ENCODE peak calls at places on chromosomes 12 and 14, in six cellular contexts. One of them, this sample, is unnamed.
A peak's percentile ranks its signal among the peaks of the same experiment; 100 is the strongest.

GRCh38 chr12:25054783-25055144 is 105.9 kb upstream of the BCAT1 start:
- DNase-seq in mesendoderm: no peak
- DNase-seq in IMR-90: peak; percentile 66
- DNase-seq in neuronal stem cell: no peak
- DNase-seq in H9: no peak
- DNase-seq in H1: no peak
- DNase-seq in this sample: no peak

GRCh38 chr14:94115068-94115591 is 4.6 kb downstream of the IFI27 start:
- DNase-seq in H1: no peak
- DNase-seq in mesendoderm: no peak
- DNase-seq in H9: no peak
- DNase-seq in neuronal stem cell: no peak
- DNase-seq in IMR-90: no peak
- DNase-seq in this sample: no peak

GRCh38 chr12:28872654-28873268 is 276.3 kb upstream of the FAR2 start:
- DNase-seq in H9: peak; percentile 83
- DNase-seq in IMR-90: peak; percentile 67
- DNase-seq in mesendoderm: peak; percentile 75
- DNase-seq in H1: peak; percentile 77
- DNase-seq in neuronal stem cell: peak; percentile 21
- DNase-seq in this sample: peak; percentile 43

GRCh38 chr14:99063620-99064225 is 208.3 kb downstream of the BCL11B start:
- DNase-seq in H1: peak; percentile 37
- DNase-seq in neuronal stem cell: no peak
- DNase-seq in IMR-90: no peak
- DNase-seq in H9: peak; percentile 8
- DNase-seq in mesendoderm: no peak
- DNase-seq in this sample: no peak

GRCh38 chr14:95915326-95915725 is 38.7 kb downstream of the TUNAR start:
- DNase-seq in neuronal stem cell: no peak
- DNase-seq in mesendoderm: peak; percentile 92
- DNase-seq in H1: peak; percentile 64
- DNase-seq in H9: peak; percentile 79
- DNase-seq in IMR-90: no peak
- DNase-seq in this sample: no peak

GRCh38 chr14:33733310-33733709 is 217.6 kb downstream of the EGLN3 start:
- DNase-seq in mesendoderm: no peak
- DNase-seq in IMR-90: no peak
- DNase-seq in neuronal stem cell: no peak
- DNase-seq in H9: no peak
- DNase-seq in H1: no peak
- DNase-seq in this sample: no peak

GRCh38 chr12:534216-534615 is 74.5 kb downstream of the B4GALNT3 start:
- DNase-seq in IMR-90: no peak
- DNase-seq in neuronal stem cell: no peak
- DNase-seq in mesendoderm: no peak
- DNase-seq in H9: no peak
- DNase-seq in H1: no peak
- DNase-seq in this sample: no peak

GRCh38 chr14:70011098-70011497 is 131.9 kb downstream of the SMOC1 start:
- DNase-seq in IMR-90: no peak
- DNase-seq in H9: no peak
- DNase-seq in neuronal stem cell: no peak
- DNase-seq in H1: no peak
- DNase-seq in mesendoderm: no peak
- DNase-seq in this sample: no peak

GRCh38 chr12:47080725-47081502 is 1.2 kb upstream of the AMIGO2 start:
- DNase-seq in mesendoderm: peak; percentile 66
- DNase-seq in IMR-90: peak; percentile 50
- DNase-seq in H9: no peak
- DNase-seq in neuronal stem cell: no peak
- DNase-seq in H1: no peak
- DNase-seq in this sample: peak; percentile 79

GRCh38 chr12:45713108-45713507 is 16.4 kb upstream of the ARID2 start:
- DNase-seq in mesendoderm: no peak
- DNase-seq in IMR-90: peak; percentile 51
- DNase-seq in H1: no peak
- DNase-seq in neuronal stem cell: no peak
- DNase-seq in H9: no peak
- DNase-seq in this sample: peak; percentile 18

GRCh38 chr12:27940756-27941402 is 31.7 kb downstream of the PTHLH start:
- DNase-seq in mesendoderm: peak; percentile 82
- DNase-seq in H9: peak; percentile 79
- DNase-seq in neuronal stem cell: peak; percentile 58
- DNase-seq in H1: peak; percentile 79
- DNase-seq in IMR-90: peak; percentile 82
- DNase-seq in this sample: peak; percentile 76

GRCh38 chr12:124829708-124830304 is 33.9 kb downstream of the SCARB1 start:
- DNase-seq in mesendoderm: no peak
- DNase-seq in neuronal stem cell: no peak
- DNase-seq in H9: no peak
- DNase-seq in H1: no peak
- DNase-seq in IMR-90: no peak
- DNase-seq in this sample: no peak

GRCh38 chr12:66066071-66066928 is 64.2 kb downstream of the LLPH start:
- DNase-seq in IMR-90: peak; percentile 76
- DNase-seq in H9: no peak
- DNase-seq in mesendoderm: peak; percentile 18
- DNase-seq in H1: no peak
- DNase-seq in neuronal stem cell: no peak
- DNase-seq in this sample: peak; percentile 69

GRCh38 chr12:129150721-129151120 is 297.4 kb downstream of the GLT1D1 start:
- DNase-seq in mesendoderm: no peak
- DNase-seq in H1: no peak
- DNase-seq in neuronal stem cell: no peak
- DNase-seq in IMR-90: no peak
- DNase-seq in H9: no peak
- DNase-seq in this sample: no peak

GRCh38 chr12:101474248-101474647 is 888 bp upstream of the SPIC start:
- DNase-seq in H1: no peak
- DNase-seq in H9: no peak
- DNase-seq in IMR-90: no peak
- DNase-seq in neuronal stem cell: no peak
- DNase-seq in mesendoderm: no peak
- DNase-seq in this sample: no peak

GRCh38 chr12:127761880-127762279 is 505.1 kb upstream of the TMEM132C start:
- DNase-seq in IMR-90: no peak
- DNase-seq in H1: no peak
- DNase-seq in neuronal stem cell: no peak
- DNase-seq in mesendoderm: no peak
- DNase-seq in H9: no peak
- DNase-seq in this sample: no peak

GRCh38 chr14:37610945-37611523 is 15.6 kb downstream of the TTC6 start:
- DNase-seq in H1: no peak
- DNase-seq in H9: no peak
- DNase-seq in neuronal stem cell: no peak
- DNase-seq in IMR-90: no peak
- DNase-seq in mesendoderm: no peak
- DNase-seq in this sample: no peak

GRCh38 chr12:132430838-132431826 is 58.8 kb upstream of the FBRSL1 start:
- DNase-seq in neuronal stem cell: no peak
- DNase-seq in H9: no peak
- DNase-seq in H1: no peak
- DNase-seq in mesendoderm: peak; percentile 12
- DNase-seq in IMR-90: no peak
- DNase-seq in this sample: no peak

GRCh38 chr12:124428136-124428791 is 133.4 kb downstream of the RFLNA start:
- DNase-seq in H9: no peak
- DNase-seq in IMR-90: peak; percentile 86
- DNase-seq in mesendoderm: no peak
- DNase-seq in neuronal stem cell: no peak
- DNase-seq in H1: no peak
- DNase-seq in this sample: peak; percentile 97

GRCh38 chr14:91509083-91509877 is 830 bp downstream of the PPP4R3A start:
- DNase-seq in mesendoderm: peak; percentile 46
- DNase-seq in H9: peak; percentile 37
- DNase-seq in IMR-90: no peak
- DNase-seq in H1: peak; percentile 64
- DNase-seq in neuronal stem cell: no peak
- DNase-seq in this sample: no peak

GRCh38 chr14:91509878-91510170 is 286 bp downstream of the PPP4R3A start:
- DNase-seq in H9: no peak
- DNase-seq in mesendoderm: no peak
- DNase-seq in neuronal stem cell: no peak
- DNase-seq in H1: no peak
- DNase-seq in IMR-90: no peak
- DNase-seq in this sample: no peak

GRCh38 chr14:91503000-91503504 is 7.1 kb downstream of the PPP4R3A start:
- DNase-seq in H1: no peak
- DNase-seq in mesendoderm: no peak
- DNase-seq in neuronal stem cell: no peak
- DNase-seq in IMR-90: no peak
- DNase-seq in H9: no peak
- DNase-seq in this sample: no peak

GRCh38 chr14:91508105-91508504 is 2.0 kb downstream of the PPP4R3A start:
- DNase-seq in neuronal stem cell: no peak
- DNase-seq in H1: no peak
- DNase-seq in IMR-90: no peak
- DNase-seq in mesendoderm: no peak
- DNase-seq in H9: no peak
- DNase-seq in this sample: no peak

DNA sequence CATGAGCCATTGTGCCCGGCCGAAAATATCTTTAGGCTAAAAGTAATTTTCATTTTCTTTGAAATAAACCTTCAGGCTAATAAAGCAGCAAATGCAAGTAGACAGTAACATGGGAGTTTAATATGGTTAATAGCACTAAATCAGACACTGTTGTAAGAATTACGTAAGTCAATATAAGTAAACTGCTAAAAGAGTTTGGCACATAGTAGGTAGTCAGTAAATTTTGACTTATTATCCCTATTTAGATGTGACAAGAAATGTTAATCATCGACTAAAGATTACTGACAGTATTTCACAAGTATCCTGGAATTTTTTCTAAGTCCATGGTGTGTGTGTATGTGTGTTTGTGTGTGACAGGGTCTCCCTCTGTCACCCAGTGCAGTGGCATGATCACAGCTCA is 3.9 kb downstream of the PPP4R3A start:
- DNase-seq in H9: no peak
- DNase-seq in IMR-90: no peak
- DNase-seq in H1: no peak
- DNase-seq in mesendoderm: no peak
- DNase-seq in neuronal stem cell: no peak
- DNase-seq in this sample: no peak
- H3K23ac ChIP-seq in H9: no peak overlapping the region
- H3K23ac ChIP-seq in IMR-90: no peak overlapping the region
- H3K23ac ChIP-seq in H1: no peak overlapping the region
- H3K23ac ChIP-seq in mesendoderm: no peak overlapping the region
- H3K23ac ChIP-seq in neuronal stem cell: no peak overlapping the region
- H3K23ac ChIP-seq in this sample: no peak overlapping the region

GRCh38 chr12:108562348-108563134 is at the start of gene ISCU:
- DNase-seq in H9: peak; percentile 99
- DNase-seq in H1: peak; percentile 100
- DNase-seq in neuronal stem cell: peak; percentile 99
- DNase-seq in IMR-90: peak; percentile 95
- DNase-seq in mesendoderm: peak; percentile 99
- DNase-seq in this sample: peak; percentile 96

GRCh38 chr12:108561852-108562347 is 496 bp upstream of the ISCU start:
- DNase-seq in IMR-90: no peak
- DNase-seq in mesendoderm: peak; percentile 62
- DNase-seq in neuronal stem cell: no peak
- DNase-seq in H1: no peak
- DNase-seq in H9: no peak
- DNase-seq in this sample: no peak

GRCh38 chr12:108564724-108565123 is 2.3 kb downstream of the ISCU start:
- DNase-seq in mesendoderm: no peak
- DNase-seq in neuronal stem cell: no peak
- DNase-seq in IMR-90: no peak
- DNase-seq in H1: no peak
- DNase-seq in H9: no peak
- DNase-seq in this sample: no peak

GRCh38 chr12:108563804-108564151 is 1.4 kb downstream of the ISCU start:
- DNase-seq in mesendoderm: no peak
- DNase-seq in neuronal stem cell: no peak
- DNase-seq in IMR-90: no peak
- DNase-seq in H1: no peak
- DNase-seq in H9: no peak
- DNase-seq in this sample: no peak

GRCh38 chr12:108563135-108563803 is 873 bp downstream of the ISCU start:
- DNase-seq in IMR-90: peak; percentile 88
- DNase-seq in H9: peak; percentile 87
- DNase-seq in neuronal stem cell: peak; percentile 57
- DNase-seq in mesendoderm: peak; percentile 93
- DNase-seq in H1: peak; percentile 72
- DNase-seq in this sample: peak; percentile 94
- H3K23ac ChIP-seq in IMR-90: peak overlapping the region; percentile 64
- H3K23ac ChIP-seq in H9: no peak overlapping the region
- H3K23ac ChIP-seq in neuronal stem cell: no peak overlapping the region
- H3K23ac ChIP-seq in mesendoderm: no peak overlapping the region
- H3K23ac ChIP-seq in H1: no peak overlapping the region
- H3K23ac ChIP-seq in this sample: no peak overlapping the region

DNA sequence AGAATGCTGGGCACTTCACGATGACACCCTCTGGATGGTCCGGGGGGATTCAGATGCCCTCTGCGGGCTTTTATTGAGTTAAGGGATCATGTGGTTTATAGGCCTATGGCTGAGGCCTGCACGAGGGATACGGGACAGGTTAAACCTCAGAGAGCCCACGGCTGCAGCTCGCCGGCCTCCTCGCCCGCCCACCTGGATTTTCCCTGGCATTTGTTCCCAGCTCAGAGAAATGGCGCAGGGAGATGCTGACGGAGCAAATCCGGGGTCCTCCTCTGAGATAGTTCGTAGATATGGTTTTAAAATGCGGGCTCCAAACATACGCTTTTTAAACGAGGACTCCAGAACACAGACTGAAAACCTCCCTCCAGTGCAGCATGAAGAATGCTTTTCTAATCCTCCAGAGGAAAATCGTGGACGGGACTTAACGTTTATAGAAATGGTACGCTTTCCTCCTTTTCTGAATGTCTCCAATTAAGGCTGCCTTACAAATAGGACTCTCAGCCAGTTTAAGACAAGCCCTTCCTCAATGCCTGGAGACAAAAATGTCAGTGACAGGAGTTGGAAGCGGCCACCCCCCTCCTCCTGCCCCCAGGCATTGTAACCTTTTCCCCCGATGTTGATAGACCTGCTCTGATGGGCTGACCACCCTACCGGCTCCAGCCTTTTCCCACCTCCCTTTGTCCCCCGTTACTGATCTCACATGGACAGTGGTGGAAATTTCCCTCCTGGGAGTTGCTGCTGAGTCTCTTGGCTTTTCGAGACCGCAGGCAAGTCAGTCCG is 16.6 kb downstream of the CCND2 start:
- DNase-seq in H1: no peak
- DNase-seq in IMR-90: no peak
- DNase-seq in mesendoderm: no peak
- DNase-seq in H9: no peak
- DNase-seq in neuronal stem cell: no peak
- DNase-seq in this sample: no peak
- H3K23ac ChIP-seq in H1: no peak overlapping the region
- H3K23ac ChIP-seq in IMR-90: no peak overlapping the region
- H3K23ac ChIP-seq in mesendoderm: no peak overlapping the region
- H3K23ac ChIP-seq in H9: no peak overlapping the region
- H3K23ac ChIP-seq in neuronal stem cell: no peak overlapping the region
- H3K23ac ChIP-seq in this sample: no peak overlapping the region

DNA sequence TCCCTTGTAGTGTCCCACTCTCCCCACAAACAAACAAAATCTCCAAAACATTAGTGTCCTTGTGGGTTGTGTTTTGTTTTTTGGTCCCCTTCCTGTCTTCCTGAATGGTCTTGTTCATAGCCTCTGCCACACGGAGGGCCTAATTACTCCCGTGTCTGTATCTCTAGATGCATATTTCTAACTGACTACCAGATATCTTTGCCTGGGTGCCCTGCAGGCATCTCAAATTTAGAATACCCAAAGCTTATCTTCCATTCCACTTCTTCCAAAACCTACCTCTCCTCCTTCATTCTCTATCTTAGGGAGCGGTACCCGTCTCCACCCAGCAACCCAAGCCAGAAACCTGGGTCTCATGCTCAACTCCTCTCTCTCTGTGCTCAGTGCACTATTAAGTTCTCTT is 10.9 kb upstream of the METAP2 start:
- DNase-seq in mesendoderm: no peak
- DNase-seq in neuronal stem cell: no peak
- DNase-seq in H9: no peak
- DNase-seq in H1: no peak
- DNase-seq in IMR-90: no peak
- DNase-seq in this sample: no peak
- H3K23ac ChIP-seq in mesendoderm: no peak overlapping the region
- H3K23ac ChIP-seq in neuronal stem cell: no peak overlapping the region
- H3K23ac ChIP-seq in H9: no peak overlapping the region
- H3K23ac ChIP-seq in H1: no peak overlapping the region
- H3K23ac ChIP-seq in IMR-90: no peak overlapping the region
- H3K23ac ChIP-seq in this sample: no peak overlapping the region

This sample was measured in mesenchymal stem cell.